ENCODE peak calls at places on chromosomes 13 and 19, in ten cellular contexts. O is heart left ventricle, K is thyroid gland, B is esophagus squamous epithelium, W is endothelial cell of umbilical vein, D is H1, I is Peyer's patch, G is breast epithelium, C is HCT116, Q is transverse colon. T is an unnamed sample.
A peak's percentile ranks its signal among the peaks of the same experiment; 100 is the strongest.

GRCh38 chr13:104779311-104779710 is 1713.1 kb upstream of the SLC10A2 start:
- DNase-seq in I (no peak), D (peak; percentile 27), K (no peak), O (no peak), W (no peak), Q (no peak), B (no peak), G (no peak), C (no peak), T (no peak)

GRCh38 chr13:50809133-50810090 is 34.1 kb downstream of the DLEU7 start:
- DNase-seq in W (no peak), B (no peak), G (no peak), C (no peak), D (no peak), Q (no peak), K (no peak), O (no peak), I (no peak), T (no peak)

GRCh38 chr13:33348366-33348765 is 62.8 kb upstream of the STARD13 start:
- DNase-seq in C (no peak), I (no peak), K (peak; percentile 54), D (no peak), W (no peak), Q (no peak), B (no peak), G (no peak), O (no peak), T (no peak)

GRCh38 chr19:47446534-47447469 is 24.9 kb downstream of the SLC8A2 start:
- DNase-seq in B (no peak), Q (peak; percentile 32), W (no peak), O (no peak), C (peak; percentile 81), G (no peak), I (peak; percentile 66), D (peak; percentile 79), K (no peak), T (no peak)

GRCh38 chr19:48752511-48753365 is at the start of gene FUT1:
- DNase-seq in B (no peak), O (peak; percentile 84), Q (peak; percentile 76), C (peak; percentile 89), W (no peak), G (peak; percentile 88), K (peak; percentile 93), I (peak; percentile 83), D (peak; percentile 61), T (peak; percentile 96)

GRCh38 chr19:38277969-38278680 is 13.8 kb downstream of the SPINT2 start:
- DNase-seq in C (no peak), I (no peak), D (no peak), K (peak; percentile 64), B (no peak), O (peak; percentile 79), W (peak; percentile 78), Q (no peak), G (peak; percentile 46), T (peak; percentile 51)

GRCh38 chr19:47479701-47480503 is 4.1 kb downstream of the KPTN start:
- DNase-seq in I (no peak), Q (no peak), O (no peak), G (no peak), D (peak; percentile 51), B (no peak), C (no peak), W (no peak), K (no peak), T (no peak)

GRCh38 chr19:18543814-18544475 is 572 bp upstream of the FKBP8 start:
- DNase-seq in O (peak; percentile 34), B (peak; percentile 22), C (peak; percentile 76), I (peak; percentile 75), D (no peak), K (peak; percentile 18), W (peak; percentile 38), G (peak; percentile 37), Q (peak; percentile 82), T (peak; percentile 41)

GRCh38 chr19:46687438-46688145 is 26.6 kb upstream of the DACT3 start:
- DNase-seq in B (no peak), W (no peak), O (no peak), I (no peak), Q (no peak), K (peak; percentile 57), D (no peak), G (no peak), C (no peak), T (no peak)

GRCh38 chr13:36981156-36981743 is 17.9 kb downstream of the ALG5 start:
- DNase-seq in C (no peak), B (no peak), O (no peak), W (peak; percentile 75), I (no peak), G (no peak), D (no peak), Q (no peak), K (no peak), T (no peak)

GRCh38 chr13:106446011-106446410 is 89.5 kb downstream of the EFNB2 start:
- DNase-seq in O (no peak), G (no peak), I (no peak), D (no peak), Q (no peak), W (no peak), B (no peak), C (no peak), K (no peak), T (no peak)

GRCh38 chr13:87622921-87623320 is 48.2 kb upstream of the SLITRK5 start:
- DNase-seq in G (no peak), Q (no peak), C (no peak), K (no peak), D (no peak), I (no peak), O (no peak), W (no peak), B (no peak), T (no peak)

GRCh38 chr13:113404723-113405471 is 41.0 kb upstream of the GRTP1 start:
- DNase-seq in Q (no peak), I (peak; percentile 24), C (no peak), G (no peak), D (no peak), B (no peak), W (no peak), O (peak; percentile 18), K (no peak), T (no peak)

GRCh38 chr19:43662487-43662886 is 7.5 kb downstream of the PLAUR start:
- DNase-seq in W (no peak), K (no peak), I (no peak), Q (no peak), G (no peak), B (no peak), O (no peak), D (no peak), C (no peak), T (no peak)
- TF ChIP-seq CTCF in W (peak; percentile 39), K (no peak), I (no peak), Q (peak; percentile 14), G (no peak), B (no peak), O (no peak), D (peak; percentile 40), C (no peak), T (no peak)

GRCh38 chr19:12244370-12244769 is 50.3 kb downstream of the ZNF44 start:
- DNase-seq in W (no peak), Q (no peak), B (no peak), C (no peak), K (no peak), D (no peak), O (no peak), I (no peak), G (no peak), T (no peak)

DNA sequence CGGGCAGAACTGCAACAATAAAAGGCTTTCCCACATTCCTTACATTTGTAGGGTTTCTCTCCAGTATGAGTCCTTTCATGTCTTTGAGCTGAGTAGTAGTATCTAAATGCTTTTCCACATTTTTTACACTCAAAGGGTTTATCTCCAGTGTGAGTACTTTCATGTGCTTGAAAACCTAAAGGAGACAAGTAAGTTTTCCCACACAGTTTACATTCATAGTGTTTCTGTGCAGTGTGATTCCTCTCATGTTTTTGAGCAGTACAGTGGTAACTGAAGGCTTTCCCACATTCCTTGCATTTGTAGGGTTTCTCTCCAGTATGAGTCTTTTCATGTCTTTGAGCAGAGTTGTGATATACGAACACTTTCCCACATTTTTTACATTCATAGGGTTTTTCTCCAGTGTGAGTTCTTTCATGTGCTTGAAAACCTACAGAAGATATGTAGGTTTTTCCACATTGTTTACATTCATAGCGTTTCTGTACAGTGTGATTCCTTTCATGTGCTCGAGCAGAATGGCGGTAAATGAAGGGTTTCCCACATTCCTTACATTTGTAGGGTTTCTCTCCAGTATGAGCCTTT is 47.0 kb downstream of the ZNF44 start:
- DNase-seq in K (no peak), I (no peak), Q (no peak), O (no peak), W (no peak), G (no peak), B (no peak), C (no peak), D (no peak), T (no peak)
- H3K36me3 ChIP-seq in K (peaks cover 24% of the 10 kb centered on the region), I (no peaks in the 10 kb centered on the region), Q (peaks cover 59% of the 10 kb centered on the region), O (peaks cover 16% of the 10 kb centered on the region), W (no peaks in the 10 kb centered on the region), G (peaks cover 17% of the 10 kb centered on the region), B (peaks cover 69% of the 10 kb centered on the region), C (no peaks in the 10 kb centered on the region), D (no peaks in the 10 kb centered on the region), T (peaks cover 15% of the 10 kb centered on the region)

GRCh38 chr13:46154136-46154854 is 27.7 kb downstream of the LCP1 start:
- DNase-seq in O (no peak), I (no peak), K (no peak), C (no peak), W (no peak), G (no peak), D (no peak), Q (no peak), B (no peak), T (no peak)

GRCh38 chr13:46152627-46153328 is 29.2 kb downstream of the LCP1 start:
- DNase-seq in I (no peak), D (no peak), W (no peak), C (no peak), G (no peak), O (no peak), K (no peak), Q (no peak), B (no peak), T (no peak)

GRCh38 chr13:46146898-46147297 is 35.1 kb downstream of the LCP1 start:
- DNase-seq in G (no peak), Q (no peak), D (no peak), O (no peak), I (no peak), K (no peak), B (no peak), C (no peak), W (no peak), T (no peak)

GRCh38 chr13:46149272-46150133 is 32.5 kb downstream of the LCP1 start:
- DNase-seq in W (no peak), G (no peak), C (no peak), O (no peak), I (no peak), Q (no peak), D (no peak), K (no peak), B (no peak), T (no peak)

GRCh38 chr13:46150134-46150693 is 31.8 kb downstream of the LCP1 start:
- DNase-seq in C (no peak), K (no peak), Q (no peak), W (no peak), D (no peak), O (no peak), I (no peak), G (no peak), B (no peak), T (no peak)
- TF ChIP-seq POLR2A in C (no peak), K (no peak), Q (no peak), W (no peak), D (no peak), O (no peak), I (no peak), G (no peak), B (no peak), T (no peak)

GRCh38 chr19:36051236-36051635 is 2.8 kb downstream of the THAP8 start:
- DNase-seq in Q (no peak), O (no peak), W (no peak), G (no peak), K (no peak), D (no peak), C (peak; percentile 33), I (no peak), B (no peak), T (no peak)
- TF ChIP-seq CTCF in Q (no peak), O (no peak), W (no peak), G (no peak), K (no peak), D (peak; percentile 99), C (peak; percentile 98), I (no peak), B (no peak), T (no peak)

T was measured in body of pancreas.